ENCODE peak calls at places on chromosomes 5 and 9, in seven cellular contexts. H is GM23248, G is HCT116, S is PC-3, O is GM23338, T is OCI-LY7, A is SK-N-SH. Q is an unnamed sample. For H3K79me2, the result is how much of the 10 kb centered on the place peaks cover.

GRCh38 chr9:83220737-83221136 is 157.8 kb upstream of the RASEF start:
- DNase-seq in O (no peak), T (no peak), A (no peak), S (peak), H (peak), G (no peak), Q (no peak)

GRCh38 chr5:125865166-125865815 is 557.9 kb upstream of the GRAMD2B start:
- DNase-seq in O (no peak), S (peak), T (no peak), G (no peak), H (peak), A (no peak), Q (no peak)

GRCh38 chr9:126417684-126418083 is 91.1 kb downstream of the MVB12B start:
- DNase-seq in H (no peak), G (no peak), S (no peak), O (no peak), T (no peak), A (no peak), Q (no peak)

GRCh38 chr9:105415344-105415980 is 32.4 kb upstream of the FSD1L start:
- DNase-seq in O (peak), G (peak), S (peak), T (peak), H (peak), A (peak), Q (peak)

GRCh38 chr5:16612007-16612406 is 4.8 kb downstream of the RETREG1 start:
- DNase-seq in S (no peak), H (no peak), G (no peak), O (no peak), T (no peak), A (no peak), Q (no peak)

GRCh38 chr9:95980262-95981125 is 105.0 kb downstream of the ERCC6L2 start:
- DNase-seq in T (no peak), H (peak), A (no peak), G (no peak), S (no peak), O (no peak), Q (no peak)

GRCh38 chr5:158777647-158778368 is 321.9 kb downstream of the EBF1 start:
- DNase-seq in G (no peak), H (peak), S (no peak), O (no peak), T (no peak), A (peak), Q (no peak)

GRCh38 chr9:77892955-77893514 is 138.6 kb downstream of the GNAQ start:
- DNase-seq in A (no peak), H (no peak), S (no peak), G (no peak), T (no peak), O (no peak), Q (no peak)

GRCh38 chr9:72687331-72687730 is 165.9 kb downstream of the TMC1 start:
- DNase-seq in T (no peak), A (no peak), O (no peak), H (no peak), G (no peak), S (no peak), Q (no peak)

GRCh38 chr5:169249001-169249400 is 51.9 kb downstream of the SLIT3 start:
- DNase-seq in T (no peak), G (no peak), H (no peak), A (no peak), O (no peak), S (no peak), Q (no peak)

GRCh38 chr9:95311956-95312355 is 5.6 kb downstream of the FANCC start:
- DNase-seq in S (no peak), A (no peak), O (no peak), G (no peak), H (no peak), T (no peak), Q (no peak)

GRCh38 chr9:38417003-38417965 is 7.0 kb downstream of the IGFBPL1 start:
- DNase-seq in S (peak), A (peak), G (peak), T (peak), H (peak), O (peak), Q (no peak)

GRCh38 chr9:109312783-109313182 is 8.1 kb downstream of the EPB41L4B start:
- DNase-seq in H (no peak), T (no peak), G (no peak), O (no peak), S (no peak), A (no peak), Q (no peak)
- H3K79me2 ChIP-seq in H (under half), T (under half), G (under half), O (half or more), S (half or more), A (under half), Q (under half)

GRCh38 chr9:129763235-129763917 is 10.5 kb upstream of the PTGES start:
- DNase-seq in A (no peak), H (peak), T (no peak), O (no peak), G (no peak), S (no peak), Q (no peak)
- TF ChIP-seq EZH2phosphoT487 in A (no peak), H (no peak), T (no peak), O (no peak), G (no peak), S (no peak), Q (no peak)

GRCh38 chr5:131164161-131164930 is 710 bp downstream of the HINT1 start:
- DNase-seq in O (peak), T (peak), H (peak), S (peak), G (no peak), A (peak), Q (peak)

GRCh38 chr5:131167615-131168014 is 2.6 kb upstream of the HINT1 start:
- DNase-seq in O (no peak), A (no peak), S (no peak), G (no peak), T (no peak), H (no peak), Q (no peak)

GRCh38 chr5:131160134-131160533 is 4.9 kb downstream of the HINT1 start:
- DNase-seq in T (no peak), H (no peak), A (no peak), G (no peak), O (no peak), S (no peak), Q (no peak)

GRCh38 chr5:131164931-131165727 is at the start of gene HINT1:
- DNase-seq in G (peak), A (peak), H (peak), S (peak), O (peak), T (peak), Q (peak)

GRCh38 chr5:131163315-131164119 is 1.5 kb downstream of the HINT1 start:
- DNase-seq in H (peak), O (no peak), T (peak), G (no peak), A (no peak), S (peak), Q (peak)
- H3K79me2 ChIP-seq in H (half or more), O (under half), T (half or more), G (half or more), A (half or more), S (half or more), Q (half or more)

DNA sequence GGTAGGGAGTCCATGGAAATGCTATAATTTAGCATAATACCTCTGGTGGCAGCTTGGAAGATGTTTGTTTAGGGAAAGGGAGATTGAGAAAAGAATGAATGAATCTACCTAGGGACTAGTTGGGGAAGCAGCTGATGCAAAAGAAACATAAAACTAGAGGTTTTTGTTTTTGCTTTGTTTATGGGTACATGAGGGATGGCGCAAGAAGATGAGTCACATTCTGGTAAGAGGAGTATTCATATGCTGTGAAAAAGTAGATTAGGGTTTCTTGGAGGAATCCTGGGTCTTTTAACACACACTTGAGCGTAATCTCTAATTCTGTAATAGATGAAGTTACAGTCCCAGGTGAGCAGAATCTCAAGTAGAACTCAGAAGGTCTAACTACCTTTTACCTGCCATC is 17.1 kb downstream of the C9orf43 start:
- DNase-seq in S (no peak), G (no peak), H (peak), O (no peak), A (no peak), T (no peak), Q (no peak)
- TF ChIP-seq EZH2phosphoT487 in S (no peak), G (no peak), H (no peak), O (no peak), A (no peak), T (no peak), Q (no peak)

GRCh38 chr5:172142709-172143215 is 45.3 kb downstream of the STK10 start:
- DNase-seq in S (no peak), H (no peak), G (no peak), A (no peak), T (no peak), O (no peak), Q (no peak)
- H3K79me2 ChIP-seq in S (under half), H (half or more), G (under half), A (under half), T (under half), O (under half), Q (half or more)

GRCh38 chr9:85602742-85603141 is 139.0 kb downstream of the AGTPBP1 start:
- DNase-seq in G (no peak), H (no peak), T (no peak), O (no peak), A (no peak), S (no peak), Q (no peak)

GRCh38 chr9:85600675-85601263 is 141.0 kb downstream of the AGTPBP1 start:
- DNase-seq in G (no peak), S (no peak), O (peak), H (no peak), A (peak), T (no peak), Q (no peak)

GRCh38 chr9:85599540-85600140 is 142.1 kb downstream of the AGTPBP1 start:
- DNase-seq in T (no peak), S (no peak), H (peak), A (no peak), G (no peak), O (no peak), Q (no peak)

GRCh38 chr9:85605905-85606304 is 135.8 kb downstream of the AGTPBP1 start:
- DNase-seq in T (no peak), A (no peak), S (no peak), G (no peak), H (no peak), O (no peak), Q (no peak)

GRCh38 chr9:85603920-85604319 is 137.8 kb downstream of the AGTPBP1 start:
- DNase-seq in O (no peak), G (no peak), T (no peak), S (no peak), A (no peak), H (no peak), Q (no peak)
- TF ChIP-seq EZH2phosphoT487 in O (no peak), G (no peak), T (no peak), S (no peak), A (no peak), H (no peak), Q (no peak)

GRCh38 chr5:172172912-172173591 is 15.0 kb downstream of the STK10 start:
- DNase-seq in G (no peak), H (peak), O (no peak), T (no peak), A (peak), S (peak), Q (no peak)

GRCh38 chr5:172173771-172174170 is 14.3 kb downstream of the STK10 start:
- DNase-seq in H (peak), G (no peak), S (peak), O (no peak), A (no peak), T (no peak), Q (no peak)

GRCh38 chr5:172169216-172169615 is 18.8 kb downstream of the STK10 start:
- DNase-seq in T (no peak), O (no peak), S (no peak), G (no peak), A (no peak), H (no peak), Q (no peak)

GRCh38 chr5:172170251-172170701 is 17.7 kb downstream of the STK10 start:
- DNase-seq in H (peak), O (no peak), S (no peak), G (no peak), A (no peak), T (no peak), Q (no peak)

DNA sequence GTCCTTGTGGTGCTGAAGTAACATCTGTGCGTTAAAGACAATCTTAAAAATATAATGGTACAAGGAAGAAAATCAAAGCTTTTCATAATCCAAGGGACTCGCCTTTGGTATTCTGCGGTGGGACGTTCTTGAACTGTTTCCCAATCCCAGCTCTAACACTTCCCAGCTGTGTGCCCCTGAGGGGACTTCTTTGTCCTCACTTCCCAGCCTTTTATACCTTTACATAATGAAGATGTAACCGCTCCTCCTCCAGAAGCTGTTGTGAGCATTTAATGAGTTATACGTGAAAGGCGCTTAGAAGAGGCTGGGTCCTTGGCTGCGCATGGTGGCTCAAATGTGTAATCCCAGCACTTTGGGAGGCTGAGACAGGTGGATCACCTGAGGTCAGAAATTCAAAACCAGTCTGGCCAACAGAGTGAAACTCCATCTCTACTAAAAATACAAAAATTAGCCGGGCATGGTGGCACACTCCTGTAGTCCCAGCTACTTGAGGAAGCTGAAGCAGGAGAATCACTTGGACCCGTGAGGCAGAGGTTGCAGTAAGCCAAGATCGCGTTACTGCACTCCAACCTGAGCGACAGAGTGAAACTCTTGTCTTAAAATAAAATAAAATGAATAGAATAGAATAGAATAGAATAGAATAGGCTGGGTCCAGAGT is 16.8 kb downstream of the STK10 start:
- DNase-seq in O (no peak), S (no peak), G (no peak), A (no peak), T (no peak), H (no peak), Q (no peak)
- H3K79me2 ChIP-seq in O (under half), S (under half), G (under half), A (under half), T (under half), H (half or more), Q (half or more)

DNA sequence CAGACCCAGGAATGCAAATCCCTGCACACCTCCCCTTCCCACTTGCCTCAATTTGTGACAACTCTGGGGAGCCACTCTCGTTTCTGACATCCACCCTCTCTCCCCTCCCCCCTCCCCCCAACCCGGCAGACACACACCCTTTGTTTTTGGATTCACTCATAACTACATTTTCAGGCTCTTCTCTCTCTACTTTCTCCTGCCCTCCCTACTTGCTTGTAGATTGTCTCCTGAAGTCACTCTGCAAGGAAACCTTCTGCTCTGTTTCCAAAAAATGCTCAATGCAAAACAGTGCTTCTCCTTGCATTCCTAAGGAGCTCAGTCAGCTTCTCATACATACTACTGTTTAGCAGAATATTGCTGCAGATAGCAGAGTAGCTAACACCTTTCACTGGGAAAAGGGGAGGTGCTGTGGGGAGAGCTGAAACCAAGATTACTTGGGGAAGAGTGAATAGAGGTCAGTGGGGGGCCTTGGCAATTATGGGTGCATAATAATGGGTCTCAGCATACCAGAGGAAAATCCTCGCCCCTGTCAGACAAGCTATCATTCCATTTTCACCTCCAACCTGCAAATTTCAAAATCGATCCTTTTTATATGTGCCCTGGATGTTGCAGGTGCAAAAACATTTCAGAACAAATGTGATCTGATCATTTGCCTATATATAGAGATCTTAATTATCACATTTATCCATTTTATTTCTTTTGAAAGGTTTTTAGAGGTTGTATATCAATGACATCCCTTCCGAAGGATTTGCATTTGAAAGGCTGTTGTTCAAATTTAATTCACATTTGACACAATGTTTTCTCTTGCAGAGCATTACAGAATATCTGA is 1860.7 kb upstream of the WWC1 start:
- DNase-seq in G (no peak), S (no peak), O (peak), T (no peak), H (no peak), A (no peak), Q (no peak)
- TF ChIP-seq EZH2phosphoT487 in G (no peak), S (no peak), O (no peak), T (no peak), H (no peak), A (no peak), Q (no peak)

GRCh38 chr9:131651160-131651559 is 88.7 kb downstream of the RAPGEF1 start:
- DNase-seq in T (no peak), H (no peak), O (no peak), S (no peak), G (no peak), A (no peak), Q (no peak)
- H3K79me2 ChIP-seq in T (half or more), H (under half), O (under half), S (under half), G (under half), A (under half), Q (half or more)

Q was measured in MM.1S.